ENCODE peak calls at places on chromosomes 11 and 22, in six cellular contexts. W is cardiac muscle cell, M is fibroblast of lung, D is HepG2, X is upper lobe of right lung, C is BJ. F is an unnamed sample.

GRCh38 chr11:47148903-47149535 is 27.7 kb downstream of the ARFGAP2 start:
- DNase-seq in X (no peak), W (peak; percentile 21), D (no peak), M (no peak), C (no peak), F (no peak)

GRCh38 chr11:75532200-75532972 is 6.6 kb upstream of the GDPD5 start:
- DNase-seq in M (peak; percentile 29), D (peak; percentile 70), X (peak; percentile 76), W (peak; percentile 62), C (no peak), F (peak; percentile 63)

GRCh38 chr11:58905141-58905715 is 34.1 kb upstream of the GLYATL1 start:
- DNase-seq in X (no peak), M (peak; percentile 73), D (no peak), C (no peak), W (peak; percentile 56), F (peak; percentile 23)

GRCh38 chr22:48277868-48278581 is 1515.6 kb downstream of the TBC1D22A start:
- DNase-seq in X (no peak), M (no peak), D (no peak), C (no peak), W (no peak), F (no peak)

GRCh38 chr11:28461338-28461737 is 353.1 kb downstream of the METTL15 start:
- DNase-seq in W (peak; percentile 72), M (peak; percentile 54), D (no peak), C (peak; percentile 5), X (no peak), F (no peak)

GRCh38 chr11:86696004-86696403 is 23.6 kb upstream of the ME3 start:
- DNase-seq in X (no peak), W (peak; percentile 95), M (peak; percentile 98), C (peak; percentile 87), D (peak; percentile 11), F (peak; percentile 91)

GRCh38 chr11:121560251-121560650 is 107.5 kb upstream of the SORL1-AS1 start:
- DNase-seq in D (no peak), M (no peak), X (no peak), C (no peak), W (no peak), F (no peak)

GRCh38 chr11:133964946-133965632 is 8.3 kb upstream of the IGSF9B start:
- DNase-seq in X (no peak), D (no peak), W (peak; percentile 59), M (peak; percentile 61), C (no peak), F (peak; percentile 35)

GRCh38 chr11:125074511-125075241 is 11.6 kb downstream of the SLC37A2 start:
- DNase-seq in C (no peak), D (no peak), X (no peak), W (no peak), M (no peak), F (no peak)

GRCh38 chr11:42521994-42522393 is 789.8 kb upstream of the API5 start:
- DNase-seq in X (no peak), C (no peak), D (no peak), M (peak; percentile 10), W (peak; percentile 42), F (no peak)

GRCh38 chr11:83367745-83368144 is 81.6 kb upstream of the CCDC90B start:
- DNase-seq in X (no peak), M (no peak), C (no peak), W (no peak), D (no peak), F (no peak)

GRCh38 chr11:96301818-96302217 is 41.2 kb downstream of the MAML2 start:
- DNase-seq in C (no peak), W (no peak), X (no peak), D (no peak), M (no peak), F (no peak)

GRCh38 chr11:62602141-62603071 is 741 bp upstream of the MTA2 start:
- DNase-seq in D (no peak), C (no peak), W (peak; percentile 82), M (peak; percentile 21), X (peak; percentile 85), F (no peak)

GRCh38 chr22:17518379-17518778 is 44.9 kb upstream of the SLC25A18 start:
- DNase-seq in C (no peak), D (no peak), M (no peak), W (no peak), X (no peak), F (no peak)

GRCh38 chr11:267491-267994 is 10.7 kb upstream of the NLRP6 start:
- DNase-seq in W (no peak), C (no peak), M (no peak), X (peak; percentile 85), D (no peak), F (no peak)

GRCh38 chr22:50310949-50311444 is 3.6 kb upstream of the PLXNB2 start:
- DNase-seq in M (no peak), X (no peak), D (peak; percentile 39), W (no peak), C (no peak), F (no peak)

GRCh38 chr11:18669211-18669593 is 29.4 kb upstream of the TMEM86A start:
- DNase-seq in D (no peak), W (no peak), X (no peak), M (peak; percentile 13), C (no peak), F (peak; percentile 64)

GRCh38 chr22:39416319-39416718 is 16.7 kb downstream of the TAB1 start:
- DNase-seq in M (no peak), D (no peak), W (no peak), X (no peak), C (no peak), F (no peak)

GRCh38 chr11:102620858-102621561 is 4.1 kb downstream of the MMP20 start:
- DNase-seq in M (peak; percentile 81), W (peak; percentile 78), D (no peak), X (no peak), C (no peak), F (peak; percentile 56)

GRCh38 chr22:23066200-23067022 is 3.9 kb upstream of the GNAZ start:
- DNase-seq in W (no peak), X (peak; percentile 42), M (no peak), D (no peak), C (no peak), F (no peak)

GRCh38 chr11:119167933-119168332 is 592 bp upstream of the NLRX1 start:
- DNase-seq in M (peak; percentile 11), W (no peak), X (no peak), C (no peak), D (peak; percentile 36), F (peak; percentile 85)

DNA sequence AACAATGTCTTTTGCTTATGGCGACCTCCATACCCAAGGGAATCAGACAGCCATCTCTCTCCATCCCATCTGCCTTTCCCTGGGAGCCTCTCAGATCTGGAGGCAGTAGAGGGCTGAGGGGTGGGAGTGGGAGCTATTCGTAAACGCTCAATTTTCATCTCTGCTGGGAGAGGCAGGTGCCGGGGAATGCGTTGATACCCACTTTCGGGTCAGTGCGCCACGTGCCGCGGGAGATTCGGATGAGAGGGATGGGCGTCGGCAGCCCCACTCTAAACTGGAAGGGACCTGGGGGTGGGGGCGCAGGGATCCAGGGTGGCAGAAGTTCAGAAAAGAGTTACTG is 1.4 kb downstream of the ADAMTS8 start:
- DNase-seq in M (no peak), W (no peak), X (no peak), D (no peak), C (no peak), F (no peak)
- H3K4me3 ChIP-seq in M (peak overlapping the region; percentile 36), W (peak overlapping the region; percentile 28), X (peak overlapping the region; percentile 49), D (no peak overlapping the region), C (no peak overlapping the region), F (no peak overlapping the region)

GRCh38 chr11:82038151-82038550 is 695.5 kb downstream of the FAM181B start:
- DNase-seq in C (no peak), X (no peak), D (no peak), M (no peak), W (no peak), F (peak; percentile 12)
- TF ChIP-seq CTCF in C (no peak), X (no peak), D (no peak), M (no peak), W (no peak), F (peak; percentile 11)

GRCh38 chr11:79440451-79441158 is at the start of gene TENM4:
- DNase-seq in D (no peak), M (peak; percentile 95), W (peak; percentile 73), C (no peak), X (peak; percentile 70), F (peak; percentile 44)

GRCh38 chr11:79438631-79439429 is 2.0 kb downstream of the TENM4 start:
- DNase-seq in D (no peak), W (peak; percentile 16), M (peak; percentile 42), X (peak; percentile 64), C (no peak), F (no peak)

GRCh38 chr11:79439430-79439892 is 1.4 kb downstream of the TENM4 start:
- DNase-seq in M (peak; percentile 60), D (no peak), X (no peak), C (no peak), W (peak; percentile 8), F (no peak)

GRCh38 chr11:79441159-79441875 is 487 bp upstream of the TENM4 start:
- DNase-seq in W (no peak), X (no peak), C (no peak), M (peak; percentile 78), D (no peak), F (no peak)

GRCh38 chr11:79439893-79440450 is 858 bp downstream of the TENM4 start:
- DNase-seq in D (no peak), C (no peak), X (peak; percentile 67), W (no peak), M (no peak), F (no peak)
- H3K27me3 ChIP-seq in D (peaks cover 58% of the 10 kb centered on the region), C (peaks cover 2% of the 10 kb centered on the region), X (peaks cover 75% of the 10 kb centered on the region), W (peaks cover 44% of the 10 kb centered on the region), M (no peaks in the 10 kb centered on the region), F (peaks cover 2% of the 10 kb centered on the region)

GRCh38 chr11:88345949-88346348 is 8.4 kb upstream of the CTSC start:
- DNase-seq in X (no peak), C (no peak), W (no peak), D (no peak), M (no peak), F (no peak)
- H3K4me3 ChIP-seq in X (no peak overlapping the region), C (no peak overlapping the region), W (no peak overlapping the region), D (no peak overlapping the region), M (no peak overlapping the region), F (no peak overlapping the region)

GRCh38 chr11:15985863-15986139 is 370.5 kb downstream of the SOX6 start:
- DNase-seq in W (no peak), D (no peak), X (no peak), M (no peak), C (no peak), F (no peak)

GRCh38 chr11:15989685-15990084 is 366.7 kb downstream of the SOX6 start:
- DNase-seq in C (no peak), M (no peak), X (no peak), D (no peak), W (no peak), F (no peak)

GRCh38 chr11:15987044-15987443 is 369.3 kb downstream of the SOX6 start:
- DNase-seq in M (no peak), D (no peak), C (no peak), X (no peak), W (no peak), F (no peak)

GRCh38 chr11:15991174-15991655 is 365.1 kb downstream of the SOX6 start:
- DNase-seq in M (no peak), C (no peak), X (no peak), D (no peak), W (no peak), F (no peak)

DNA sequence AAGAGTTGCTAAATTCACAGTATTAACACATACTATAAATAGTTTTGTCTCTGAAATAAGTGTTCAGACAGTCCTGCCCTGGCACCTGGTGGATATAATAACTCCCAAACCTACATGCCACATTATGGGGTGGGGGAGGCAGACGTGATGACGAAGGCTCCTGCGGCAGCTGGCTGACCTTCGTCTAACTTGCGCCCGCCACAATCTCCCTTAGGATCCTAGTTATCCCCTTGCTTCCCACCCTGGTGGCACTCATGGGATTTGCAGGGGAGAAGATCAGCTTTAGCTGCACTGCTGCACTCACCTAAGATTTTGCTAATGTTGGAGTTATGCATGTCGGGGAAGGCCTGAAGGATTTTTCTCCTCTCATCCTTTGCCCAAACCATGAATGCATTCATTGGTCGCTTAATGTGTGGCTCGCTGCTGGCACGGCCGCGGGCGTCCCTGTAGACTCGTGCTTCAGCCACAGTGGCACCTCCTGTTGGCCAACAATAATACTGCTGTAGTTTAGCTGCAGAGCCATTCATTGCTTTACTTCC is 367.6 kb downstream of the SOX6 start:
- DNase-seq in D (no peak), M (no peak), C (no peak), X (no peak), W (peak; percentile 51), F (no peak)
- TF ChIP-seq CTCF in D (peak; percentile 16), M (no peak), C (peak; percentile 10), X (peak; percentile 14), W (peak; percentile 34), F (peak; percentile 1)